ENCODE peak calls at places on chromosomes 3 and 15, in five cellular contexts. J, L, Z, W and G are unnamed samples.

GRCh38 chr3:141367038-141367730 is 1.1 kb upstream of the ZBTB38 start:
- DNase-seq in L (no peak), J (peak; percentile 37), W (peak; percentile 91), Z (peak; percentile 100), G (no peak)

GRCh38 chr3:154060606-154061380 is 60.4 kb upstream of the ARHGEF26 start:
- DNase-seq in W (peak; percentile 59), Z (peak; percentile 25), J (no peak), L (peak; percentile 35), G (peak; percentile 43)

GRCh38 chr3:187736418-187736871 is 8.8 kb downstream of the BCL6 start:
- DNase-seq in L (no peak), W (peak; percentile 73), Z (peak; percentile 74), J (peak; percentile 43), G (no peak)

GRCh38 chr15:45095661-45096060 is 18.3 kb downstream of the DUOX2 start:
- DNase-seq in W (no peak), L (no peak), J (no peak), Z (no peak), G (no peak)

GRCh38 chr3:191809326-191809949 is 348.5 kb downstream of the PYDC2 start:
- DNase-seq in Z (no peak), W (no peak), L (no peak), J (no peak), G (peak; percentile 16)

GRCh38 chr3:152151216-152151874 is 117.4 kb upstream of the MBNL1 start:
- DNase-seq in Z (peak; percentile 24), J (no peak), W (no peak), L (no peak), G (no peak)

GRCh38 chr3:30708472-30708871 is 102.1 kb downstream of the TGFBR2 start:
- DNase-seq in L (no peak), J (no peak), W (no peak), Z (no peak), G (no peak)

GRCh38 chr3:168883145-168883544 is 780.4 kb downstream of the MECOM start:
- DNase-seq in W (no peak), Z (no peak), J (no peak), L (no peak), G (no peak)

GRCh38 chr15:39605146-39605545 is 24.3 kb downstream of the THBS1 start:
- DNase-seq in Z (no peak), J (no peak), L (no peak), W (peak; percentile 19), G (no peak)

GRCh38 chr15:75763137-75763611 is 50.5 kb upstream of the CSPG4 start:
- DNase-seq in L (no peak), J (no peak), W (no peak), Z (no peak), G (no peak)

GRCh38 chr3:139358857-139359562 is 15.2 kb downstream of the MRPS22 start:
- DNase-seq in L (no peak), J (no peak), W (no peak), Z (no peak), G (no peak)

GRCh38 chr15:76730262-76730661 is 174.9 kb downstream of the SCAPER start:
- DNase-seq in J (no peak), Z (peak; percentile 50), L (no peak), W (peak; percentile 50), G (no peak)

GRCh38 chr3:105970283-105970682 is 101.5 kb upstream of the CBLB start:
- DNase-seq in J (no peak), W (peak; percentile 93), Z (peak; percentile 78), L (no peak), G (peak; percentile 11)

GRCh38 chr3:42936157-42936981 is 30.4 kb downstream of the ZNF662 start:
- DNase-seq in L (no peak), Z (peak; percentile 16), J (peak; percentile 19), W (no peak), G (no peak)

GRCh38 chr3:17032407-17033034 is 147.8 kb downstream of the PLCL2 start:
- DNase-seq in L (no peak), W (peak; percentile 73), Z (peak; percentile 36), J (peak; percentile 41), G (peak; percentile 25)

GRCh38 chr3:99637381-99638111 is 848 bp upstream of the COL8A1 start:
- DNase-seq in J (no peak), Z (peak; percentile 90), L (no peak), W (peak; percentile 77), G (no peak)

GRCh38 chr3:141894524-141895176 is 18.2 kb downstream of the ATP1B3 start:
- DNase-seq in J (no peak), L (no peak), W (peak; percentile 90), Z (peak; percentile 92), G (no peak)

GRCh38 chr15:98953950-98954349 is 53.6 kb downstream of the PGPEP1L start:
- DNase-seq in Z (no peak), J (no peak), L (no peak), W (no peak), G (no peak)

GRCh38 chr3:37945803-37946530 is 44.6 kb upstream of the VILL start:
- DNase-seq in W (peak; percentile 64), L (no peak), Z (peak; percentile 67), J (no peak), G (no peak)

GRCh38 chr3:182118081-182118480 is 406.4 kb downstream of the SOX2 start:
- DNase-seq in J (no peak), L (no peak), W (no peak), Z (no peak), G (no peak)

GRCh38 chr3:72678892-72679291 is 169.4 kb downstream of the SHQ1 start:
- DNase-seq in W (no peak), Z (no peak), J (no peak), L (no peak), G (no peak)

GRCh38 chr15:27970661-27971392 is 128.3 kb downstream of the OCA2 start:
- DNase-seq in J (no peak), W (no peak), L (no peak), Z (no peak), G (no peak)

GRCh38 chr3:72174890-72175289 is 389.9 kb upstream of the PROK2 start:
- DNase-seq in W (no peak), Z (no peak), J (no peak), L (no peak), G (no peak)

GRCh38 chr3:149077638-149078037 is 8.7 kb downstream of the HLTF start:
- DNase-seq in J (no peak), L (no peak), Z (peak; percentile 43), W (peak; percentile 50), G (no peak)

GRCh38 chr3:129688310-129688895 is 81.9 kb upstream of the PLXND1 start:
- DNase-seq in J (no peak), Z (peak; percentile 74), W (no peak), L (peak; percentile 65), G (peak; percentile 30)

GRCh38 chr3:113166719-113167492 is 44.5 kb upstream of the BOC start:
- DNase-seq in W (peak; percentile 90), L (peak; percentile 57), J (no peak), Z (peak; percentile 65), G (no peak)

GRCh38 chr3:150223090-150223489 is 185.0 kb upstream of the TSC22D2 start:
- DNase-seq in W (no peak), J (no peak), Z (no peak), L (no peak), G (no peak)

GRCh38 chr15:40295870-40296560 is 11.7 kb downstream of the PLCB2 start:
- DNase-seq in J (no peak), L (no peak), Z (no peak), W (no peak), G (no peak)

GRCh38 chr15:84980196-84981053 is 1.2 kb upstream of the PDE8A start:
- DNase-seq in L (peak; percentile 92), W (peak; percentile 93), Z (peak; percentile 74), J (peak; percentile 88), G (peak; percentile 71)

GRCh38 chr15:64044315-64045105 is 1.8 kb downstream of the DAPK2 start:
- DNase-seq in L (no peak), W (no peak), J (peak; percentile 24), Z (no peak), G (no peak)

GRCh38 chr15:78422571-78423340 is 15.3 kb upstream of the IREB2 start:
- DNase-seq in Z (peak; percentile 45), W (peak; percentile 83), L (peak; percentile 67), J (peak; percentile 72), G (peak; percentile 63)

GRCh38 chr3:30945291-30945690 is 50.8 kb upstream of the GADL1 start:
- DNase-seq in W (no peak), Z (no peak), J (no peak), L (no peak), G (no peak)

GRCh38 chr3:31377045-31377642 is 155.6 kb upstream of the STT3B start:
- DNase-seq in W (peak; percentile 23), J (no peak), Z (peak; percentile 88), L (no peak), G (no peak)

GRCh38 chr15:59532770-59533379 is 78.7 kb upstream of the GCNT3 start:
- DNase-seq in W (peak; percentile 81), L (no peak), Z (peak; percentile 21), J (peak; percentile 52), G (peak; percentile 52)
- H3K9ac ChIP-seq in W (no peak overlapping the region), L (no peak overlapping the region), Z (no peak overlapping the region), J (no peak overlapping the region), G (no peak overlapping the region)

DNA sequence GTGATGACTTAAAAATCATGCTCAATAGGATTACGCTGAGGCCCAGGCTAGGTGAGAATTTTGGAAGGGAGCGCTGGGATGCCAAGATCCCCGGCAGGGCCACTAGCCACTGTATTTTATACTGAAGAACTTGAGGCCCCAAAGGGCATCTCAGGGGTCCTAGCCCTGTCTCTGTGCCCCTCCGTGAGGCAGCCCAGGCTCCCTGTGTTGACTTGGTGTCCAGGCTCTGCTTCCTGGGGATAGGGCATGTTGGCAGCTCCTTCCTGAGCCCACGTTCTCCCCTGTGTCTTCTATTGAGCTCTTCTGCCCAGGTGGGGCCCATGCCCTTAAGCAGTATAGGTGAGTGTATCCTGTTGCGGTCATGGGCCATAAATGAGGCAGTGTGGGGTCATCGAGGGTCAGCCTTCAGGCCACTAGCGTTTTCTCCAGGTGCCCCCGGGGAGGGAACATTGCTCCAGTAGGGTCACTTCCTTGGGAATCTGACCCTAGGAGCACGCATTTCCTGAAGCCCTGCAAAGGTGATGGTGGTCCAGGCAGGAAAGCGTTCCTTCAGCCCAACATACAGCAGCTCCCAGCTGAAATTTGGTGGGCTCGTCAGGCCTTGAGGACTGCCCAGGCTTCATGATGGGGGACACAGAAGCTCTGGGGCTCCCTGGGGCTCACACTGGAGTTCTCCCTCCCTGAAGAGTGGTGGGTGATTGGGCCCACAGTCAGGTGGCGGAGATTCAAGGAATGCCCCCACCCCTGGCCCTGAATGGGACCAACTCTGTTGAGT is 189.4 kb downstream of the UBE3A start:
- DNase-seq in Z (no peak), J (no peak), W (no peak), L (peak; percentile 9), G (no peak)
- H3K9me3 ChIP-seq in Z (peaks cover 58% of the 10 kb centered on the region), J (no peaks in the 10 kb centered on the region), W (no peaks in the 10 kb centered on the region), L (peaks cover 62% of the 10 kb centered on the region), G (peaks cover 4% of the 10 kb centered on the region)

GRCh38 chr3:133549565-133549964 is 23.9 kb upstream of the CDV3 start:
- DNase-seq in J (no peak), Z (no peak), L (no peak), W (no peak), G (no peak)
- H3K9ac ChIP-seq in J (no peak overlapping the region), Z (no peak overlapping the region), L (no peak overlapping the region), W (no peak overlapping the region), G (no peak overlapping the region)

GRCh38 chr3:132289311-132289710 is 27.9 kb upstream of the ACP3 start:
- DNase-seq in Z (no peak), L (no peak), W (no peak), J (no peak), G (no peak)

GRCh38 chr3:132290833-132291232 is 26.4 kb upstream of the ACP3 start:
- DNase-seq in Z (peak; percentile 17), J (no peak), L (no peak), W (peak; percentile 46), G (no peak)

GRCh38 chr3:132286035-132286434 is 31.2 kb upstream of the ACP3 start:
- DNase-seq in L (no peak), J (no peak), Z (no peak), W (no peak), G (no peak)

GRCh38 chr3:132285620-132285945 is 31.6 kb upstream of the ACP3 start:
- DNase-seq in L (no peak), W (no peak), J (no peak), Z (no peak), G (no peak)

GRCh38 chr3:132288357-132288756 is 28.9 kb upstream of the ACP3 start:
- DNase-seq in Z (no peak), L (no peak), W (no peak), J (no peak), G (no peak)
- H3K9me3 ChIP-seq in Z (peaks cover 4% of the 10 kb centered on the region), L (no peaks in the 10 kb centered on the region), W (peaks cover 7% of the 10 kb centered on the region), J (no peaks in the 10 kb centered on the region), G (peaks cover 17% of the 10 kb centered on the region)